ENCODE peak calls at places on chromosomes 13 and 19, in five cellular contexts. One of them, this sample, is unnamed.

GRCh38 chr13:113110048-113110851 is 4.7 kb downstream of the F7 start:
- DNase-seq in C1 segment of cervical spinal cord: no peak
- DNase-seq in IMR-90: no peak
- DNase-seq in breast epithelium: no peak
- DNase-seq in NCI-H510A treated with DMSO at 0.1 percent for 48 hours: no peak
- DNase-seq in this sample: no peak

GRCh38 chr13:112882555-112883024 is 86.4 kb upstream of the MCF2L start:
- DNase-seq in IMR-90: no peak
- DNase-seq in NCI-H510A treated with DMSO at 0.1 percent for 48 hours: no peak
- DNase-seq in C1 segment of cervical spinal cord: no peak
- DNase-seq in breast epithelium: no peak
- DNase-seq in this sample: no peak

GRCh38 chr13:72469932-72470331 is 257.5 kb downstream of the MZT1 start:
- DNase-seq in NCI-H510A treated with DMSO at 0.1 percent for 48 hours: no peak
- DNase-seq in breast epithelium: no peak
- DNase-seq in IMR-90: no peak
- DNase-seq in C1 segment of cervical spinal cord: no peak
- DNase-seq in this sample: no peak

GRCh38 chr19:32830231-32831014 is 39.1 kb downstream of the SLC7A9 start:
- DNase-seq in breast epithelium: no peak
- DNase-seq in C1 segment of cervical spinal cord: no peak
- DNase-seq in IMR-90: peak
- DNase-seq in NCI-H510A treated with DMSO at 0.1 percent for 48 hours: no peak
- DNase-seq in this sample: no peak

GRCh38 chr19:45348367-45349125 is 8.0 kb downstream of the KLC3 start:
- DNase-seq in breast epithelium: no peak
- DNase-seq in C1 segment of cervical spinal cord: no peak
- DNase-seq in IMR-90: no peak
- DNase-seq in NCI-H510A treated with DMSO at 0.1 percent for 48 hours: no peak
- DNase-seq in this sample: no peak

GRCh38 chr13:36530050-36530789 is 97.9 kb downstream of the CCNA1 start:
- DNase-seq in IMR-90: no peak
- DNase-seq in C1 segment of cervical spinal cord: no peak
- DNase-seq in NCI-H510A treated with DMSO at 0.1 percent for 48 hours: no peak
- DNase-seq in breast epithelium: no peak
- DNase-seq in this sample: peak

GRCh38 chr19:27972291-27973040 is 1240.5 kb downstream of the UQCRFS1 start:
- DNase-seq in IMR-90: no peak
- DNase-seq in C1 segment of cervical spinal cord: no peak
- DNase-seq in NCI-H510A treated with DMSO at 0.1 percent for 48 hours: no peak
- DNase-seq in breast epithelium: no peak
- DNase-seq in this sample: no peak

GRCh38 chr19:48717059-48717395 is 2.5 kb downstream of the MAMSTR start:
- DNase-seq in breast epithelium: no peak
- DNase-seq in NCI-H510A treated with DMSO at 0.1 percent for 48 hours: no peak
- DNase-seq in C1 segment of cervical spinal cord: no peak
- DNase-seq in IMR-90: peak
- DNase-seq in this sample: no peak

GRCh38 chr19:17755977-17756670 is 4.8 kb downstream of the FCHO1 start:
- DNase-seq in C1 segment of cervical spinal cord: peak
- DNase-seq in IMR-90: peak
- DNase-seq in NCI-H510A treated with DMSO at 0.1 percent for 48 hours: peak
- DNase-seq in breast epithelium: no peak
- DNase-seq in this sample: peak

This sample was measured in anterior cingulate cortex.